ENCODE peak calls at places on chromosomes 6 and 20, in four cellular contexts. Z is H9, N is mesendoderm, J is neuronal stem cell. X is an unnamed sample.

GRCh38 chr20:60101201-60101893 is 143.1 kb downstream of the CDH26 start:
- DNase-seq in Z (no peak), N (no peak), J (no peak), X (no peak)

GRCh38 chr20:63973636-63974401 is 4.1 kb upstream of the ZNF512B start:
- DNase-seq in Z (peak), N (peak), J (peak), X (peak)

GRCh38 chr20:23251779-23252178 is 98.8 kb upstream of the NXT1 start:
- DNase-seq in Z (no peak), N (no peak), J (no peak), X (no peak)

GRCh38 chr6:159691963-159692287 is 1.1 kb downstream of the SOD2 start:
- DNase-seq in Z (no peak), N (peak), J (no peak), X (no peak)

GRCh38 chr6:90212274-90212673 is 84.4 kb downstream of the BACH2 start:
- DNase-seq in Z (no peak), N (no peak), J (no peak), X (no peak)

GRCh38 chr6:44054635-44055559 is 72.4 kb downstream of the MRPL14 start:
- DNase-seq in Z (no peak), N (no peak), J (no peak), X (peak)

GRCh38 chr6:45946352-45946751 is 69.3 kb downstream of the CLIC5 start:
- DNase-seq in Z (peak), N (peak), J (no peak), X (peak)

GRCh38 chr20:44802702-44803101 is 7.6 kb downstream of the RIMS4 start:
- DNase-seq in Z (no peak), N (no peak), J (no peak), X (no peak)

GRCh38 chr6:150163970-150164369 is 21.1 kb downstream of the PPP1R14C start:
- DNase-seq in Z (no peak), N (no peak), J (no peak), X (no peak)

GRCh38 chr6:136309729-136310311 is 20.2 kb upstream of the BCLAF1 start:
- DNase-seq in Z (no peak), N (no peak), J (no peak), X (no peak)

GRCh38 chr20:3181270-3181669 is 7.9 kb upstream of the LZTS3 start:
- DNase-seq in Z (no peak), N (no peak), J (no peak), X (no peak)

GRCh38 chr20:44709797-44710196 is 5.4 kb upstream of the CCN5 start:
- DNase-seq in Z (no peak), N (no peak), J (no peak), X (no peak)

GRCh38 chr20:11178946-11179654 is 505.3 kb upstream of the JAG1 start:
- DNase-seq in Z (no peak), N (peak), J (peak), X (peak)

GRCh38 chr20:44485830-44486198 is 10.1 kb downstream of the TTPAL start:
- DNase-seq in Z (no peak), N (no peak), J (no peak), X (no peak)

GRCh38 chr6:153131037-153131981 is at the start of gene RGS17:
- DNase-seq in Z (peak), N (peak), J (peak), X (peak)
- H3K18ac ChIP-seq in Z (peak), N (peak), J (peak), X (peak)

GRCh38 chr6:52517502-52518278 is 59.2 kb downstream of the TRAM2 start:
- DNase-seq in Z (peak), N (peak), J (peak), X (peak)

GRCh38 chr6:52516269-52516668 is 60.6 kb downstream of the TRAM2 start:
- DNase-seq in Z (no peak), N (no peak), J (no peak), X (no peak)

GRCh38 chr6:52518279-52518944 is 58.4 kb downstream of the TRAM2 start:
- DNase-seq in Z (no peak), N (no peak), J (no peak), X (no peak)

GRCh38 chr6:52515219-52515960 is 61.5 kb downstream of the TRAM2 start:
- DNase-seq in Z (no peak), N (peak), J (no peak), X (peak)

GRCh38 chr6:52516943-52517342 is 59.9 kb downstream of the TRAM2 start:
- DNase-seq in Z (no peak), N (no peak), J (no peak), X (no peak)
- H3K18ac ChIP-seq in Z (no peak), N (peak), J (no peak), X (peak)

GRCh38 chr6:16105056-16105455 is 23.8 kb upstream of the MYLIP start:
- DNase-seq in Z (no peak), N (no peak), J (no peak), X (no peak)

GRCh38 chr6:16105874-16106273 is 23.0 kb upstream of the MYLIP start:
- DNase-seq in Z (no peak), N (no peak), J (no peak), X (peak)

GRCh38 chr6:16108419-16108818 is 20.5 kb upstream of the MYLIP start:
- DNase-seq in Z (no peak), N (no peak), J (no peak), X (no peak)

GRCh38 chr6:16108996-16109658 is 19.8 kb upstream of the MYLIP start:
- DNase-seq in Z (no peak), N (no peak), J (no peak), X (no peak)

DNA sequence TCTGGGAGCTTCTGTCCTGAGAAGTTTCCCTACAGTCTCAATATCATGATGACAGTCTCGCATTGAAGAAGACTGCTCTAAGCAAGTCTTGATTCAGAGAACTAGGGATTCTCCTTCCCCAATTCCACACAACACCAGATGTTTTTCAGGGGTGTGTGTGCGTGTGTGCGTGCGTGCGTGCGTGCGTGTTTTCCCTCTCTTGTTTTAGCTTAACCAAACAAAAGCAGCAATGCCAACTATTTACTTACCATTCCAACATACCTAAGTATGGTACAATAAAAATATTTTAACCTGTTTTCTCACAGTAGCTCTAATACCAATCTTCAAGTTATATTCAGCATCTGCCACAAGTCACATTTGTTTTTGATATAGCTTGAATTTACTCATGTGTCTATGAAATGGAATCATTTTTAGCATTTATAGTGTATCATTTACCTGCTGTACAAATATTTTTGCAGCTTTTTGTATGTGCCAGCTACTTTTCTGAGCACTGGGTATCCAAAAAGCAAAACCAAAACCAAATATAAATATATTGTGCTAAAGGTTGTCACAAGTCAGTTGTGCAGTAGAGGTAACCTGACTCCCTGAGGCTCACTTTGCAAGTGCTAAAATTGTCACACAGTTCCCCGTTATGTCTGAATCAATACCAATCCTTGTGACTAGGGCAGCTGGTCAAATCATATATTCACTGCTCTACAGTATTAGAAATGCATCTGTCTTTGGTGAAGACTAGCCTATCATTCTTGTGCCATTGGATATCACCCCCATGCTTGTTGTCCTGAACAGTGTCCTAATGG is 21.7 kb upstream of the MYLIP start:
- DNase-seq in Z (no peak), N (no peak), J (no peak), X (no peak)
- H3K18ac ChIP-seq in Z (no peak), N (no peak), J (no peak), X (no peak)

DNA sequence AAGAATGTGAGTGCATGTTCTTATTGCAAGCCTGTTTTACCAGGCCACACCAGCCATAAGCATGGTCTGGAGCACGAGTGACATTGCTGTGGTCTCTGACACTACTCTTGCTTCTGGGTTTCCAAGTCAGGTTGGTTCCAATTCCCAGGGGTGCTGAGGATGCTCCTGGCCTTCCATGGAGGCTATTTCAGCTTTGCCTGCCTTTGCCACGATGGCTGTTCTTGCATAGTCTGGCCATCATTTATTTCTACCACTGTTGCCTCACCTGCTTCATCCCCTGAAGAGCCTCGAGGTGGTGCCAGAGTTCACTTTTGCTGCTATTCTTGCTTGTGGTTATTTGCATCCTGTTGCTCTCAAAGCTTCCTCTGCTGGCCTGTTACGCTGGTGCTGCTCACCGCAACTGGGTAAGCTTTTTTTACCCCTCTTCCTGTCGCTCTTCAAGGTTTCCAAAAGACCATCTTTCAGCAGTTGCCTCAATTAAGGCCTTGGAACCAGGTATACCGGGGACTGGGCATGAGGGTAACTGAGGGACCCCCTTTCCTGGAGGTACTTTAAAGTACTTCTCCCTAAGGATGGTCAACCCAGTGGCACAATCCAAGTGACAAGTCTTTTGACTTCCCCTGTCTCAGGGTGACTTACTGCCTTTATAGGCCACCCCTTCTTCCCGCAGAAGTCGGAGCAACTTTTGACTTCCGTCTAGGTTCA is 64.5 kb downstream of the AKAP7 start:
- DNase-seq in Z (peak), N (peak), J (peak), X (peak)
- H3K18ac ChIP-seq in Z (no peak), N (no peak), J (no peak), X (no peak)

GRCh38 chr6:166951670-166952060 is 4.7 kb downstream of the RNASET2 start:
- DNase-seq in Z (no peak), N (no peak), J (no peak), X (no peak)
- H3K18ac ChIP-seq in Z (no peak), N (no peak), J (no peak), X (no peak)

GRCh38 chr20:51419236-51419635 is 123.3 kb downstream of the NFATC2 start:
- DNase-seq in Z (no peak), N (no peak), J (no peak), X (no peak)

GRCh38 chr20:51417745-51418529 is 124.6 kb downstream of the NFATC2 start:
- DNase-seq in Z (no peak), N (no peak), J (no peak), X (no peak)

GRCh38 chr20:51417245-51417560 is 125.3 kb downstream of the NFATC2 start:
- DNase-seq in Z (no peak), N (no peak), J (no peak), X (no peak)

GRCh38 chr20:51413753-51414323 is 128.7 kb downstream of the NFATC2 start:
- DNase-seq in Z (no peak), N (no peak), J (no peak), X (no peak)

DNA sequence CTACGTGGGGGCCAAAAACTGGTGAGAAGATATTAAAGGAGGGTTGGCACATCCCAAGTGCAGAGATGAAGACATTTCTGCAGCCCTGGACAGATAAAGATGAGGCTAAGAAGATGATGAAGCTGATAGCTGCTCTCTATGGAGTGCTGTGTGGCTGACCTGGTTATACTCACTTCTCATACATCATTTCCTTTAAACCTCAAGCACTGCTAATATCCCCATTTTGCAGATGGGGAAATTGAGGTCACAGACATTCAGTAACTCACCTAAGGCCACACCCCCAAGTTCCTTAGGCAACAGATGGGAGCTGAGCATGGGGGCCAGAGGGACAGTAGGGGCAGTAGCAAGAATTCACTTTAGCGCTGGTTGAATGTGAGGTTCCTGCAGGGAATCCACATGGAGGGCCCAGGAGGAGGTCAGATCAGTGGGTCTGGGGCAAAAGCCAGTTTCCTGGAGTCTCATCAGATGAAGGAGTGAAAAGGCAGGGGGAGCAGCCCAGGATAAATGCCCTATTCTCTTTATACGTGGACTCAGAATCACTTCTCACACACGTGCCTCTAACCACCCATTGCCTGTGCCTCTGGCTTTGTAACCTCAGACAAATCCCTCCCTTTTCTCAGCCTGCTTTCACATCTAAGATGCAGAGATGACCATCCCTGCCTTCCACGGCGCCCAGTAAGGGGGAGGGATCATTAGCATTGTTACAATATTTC is 125.8 kb downstream of the NFATC2 start:
- DNase-seq in Z (no peak), N (no peak), J (no peak), X (no peak)
- H3K18ac ChIP-seq in Z (no peak), N (no peak), J (peak), X (no peak)

GRCh38 chr20:32971703-32972161 is 32.5 kb downstream of the SUN5 start:
- DNase-seq in Z (peak), N (no peak), J (no peak), X (no peak)
- H3K18ac ChIP-seq in Z (peak), N (peak), J (peak), X (no peak)

DNA sequence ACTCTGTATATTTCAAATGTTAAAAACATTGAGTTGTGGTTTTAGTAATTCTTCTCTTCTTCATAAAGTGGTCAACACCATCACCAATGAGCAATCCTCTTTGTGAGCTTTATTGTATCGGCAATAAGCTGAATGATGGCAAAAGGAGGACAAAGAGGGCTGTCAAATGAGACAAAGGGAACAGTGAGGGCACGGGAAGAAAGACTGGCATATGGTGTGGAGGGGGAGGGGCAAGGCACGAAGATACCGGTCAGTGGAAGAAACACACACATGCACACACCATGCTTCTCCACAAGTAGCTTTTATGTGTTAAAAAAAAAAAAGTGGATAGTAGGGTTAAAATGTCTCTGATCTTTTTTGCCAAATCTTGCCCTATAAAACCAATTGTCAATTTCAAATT is 506.8 kb upstream of the CITED2 start:
- DNase-seq in Z (no peak), N (no peak), J (no peak), X (no peak)
- H3K18ac ChIP-seq in Z (no peak), N (no peak), J (no peak), X (no peak)

DNA sequence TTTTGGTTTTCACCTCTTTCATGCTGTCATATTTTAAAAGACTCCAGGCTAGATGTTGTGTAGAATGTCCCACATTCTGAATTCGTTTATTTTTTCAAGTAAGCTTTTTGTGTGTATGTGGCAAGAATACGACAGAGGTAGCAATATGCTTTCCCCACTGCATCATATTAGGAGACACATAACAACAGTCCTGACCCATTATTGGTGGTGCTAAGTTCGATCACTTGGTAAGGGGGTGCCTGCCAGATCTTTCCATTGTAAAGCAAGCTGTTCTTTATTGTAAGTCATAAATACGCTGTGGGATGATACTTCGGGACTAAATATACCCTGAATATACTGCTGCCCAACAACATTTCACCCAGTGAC is 587 bp upstream of the NCOA3 start:
- DNase-seq in Z (no peak), N (no peak), J (no peak), X (peak)
- H3K18ac ChIP-seq in Z (no peak), N (peak), J (no peak), X (peak)

GRCh38 chr20:20409326-20409725 is 41.4 kb downstream of the INSM1 start:
- DNase-seq in Z (no peak), N (no peak), J (no peak), X (no peak)

GRCh38 chr20:20406306-20406705 is 38.4 kb downstream of the INSM1 start:
- DNase-seq in Z (no peak), N (no peak), J (no peak), X (no peak)

GRCh38 chr20:20407891-20408805 is 40.2 kb downstream of the INSM1 start:
- DNase-seq in Z (no peak), N (peak), J (no peak), X (peak)

GRCh38 chr20:20404546-20405092 is 36.7 kb downstream of the INSM1 start:
- DNase-seq in Z (no peak), N (no peak), J (no peak), X (no peak)

DNA sequence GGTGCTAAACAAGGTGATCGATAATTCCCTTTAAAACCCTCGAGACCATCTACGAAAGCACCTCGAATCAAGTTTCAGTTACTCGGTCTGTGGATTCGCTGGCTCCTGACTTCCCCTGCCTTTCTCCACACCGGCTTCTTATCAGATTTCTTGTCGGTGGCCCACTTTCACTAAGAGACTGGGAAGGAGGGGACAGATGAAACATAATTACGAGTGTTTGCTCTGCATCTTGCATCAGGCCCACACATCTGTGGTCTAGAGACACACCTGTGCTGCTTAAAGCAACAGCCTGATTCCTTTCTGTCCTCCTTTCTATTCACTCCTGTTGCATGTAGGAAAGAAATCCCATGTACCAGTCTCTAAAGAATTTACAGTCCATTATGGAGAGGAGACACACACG is 37.7 kb downstream of the INSM1 start:
- DNase-seq in Z (no peak), N (no peak), J (no peak), X (no peak)
- H3K18ac ChIP-seq in Z (no peak), N (no peak), J (no peak), X (no peak)